ENCODE peak calls at places on chromosomes 4 and X, in four cellular contexts. One of them, this sample, is unnamed.

GRCh38 chr4:76007089-76007559 is at the start of gene CXCL9:
- DNase-seq in activated naive CD8-positive, alpha-beta T cell treated with anti-CD3 and anti-CD28 coated beads, Interleukin-2, amount 50 U/mL, for 24 hours: no peak
- DNase-seq in amygdala: no peak
- DNase-seq in GM20000: no peak
- DNase-seq in this sample: no peak

GRCh38 chr4:151045907-151046306 is 30.8 kb upstream of the LRBA start:
- DNase-seq in activated naive CD8-positive, alpha-beta T cell treated with anti-CD3 and anti-CD28 coated beads, Interleukin-2, amount 50 U/mL, for 24 hours: no peak
- DNase-seq in amygdala: no peak
- DNase-seq in GM20000: peak
- DNase-seq in this sample: no peak

GRCh38 chr4:27010334-27010940 is 149.8 kb downstream of the STIM2 start:
- DNase-seq in activated naive CD8-positive, alpha-beta T cell treated with anti-CD3 and anti-CD28 coated beads, Interleukin-2, amount 50 U/mL, for 24 hours: peak
- DNase-seq in amygdala: no peak
- DNase-seq in GM20000: peak
- DNase-seq in this sample: no peak

GRCh38 chrX:154437398-154437752 is 421 bp downstream of the GDI1 start:
- DNase-seq in activated naive CD8-positive, alpha-beta T cell treated with anti-CD3 and anti-CD28 coated beads, Interleukin-2, amount 50 U/mL, for 24 hours: no peak
- DNase-seq in amygdala: no peak
- DNase-seq in GM20000: no peak
- DNase-seq in this sample: no peak

GRCh38 chr4:138405439-138405838 is 163.3 kb upstream of the SLC7A11 start:
- DNase-seq in activated naive CD8-positive, alpha-beta T cell treated with anti-CD3 and anti-CD28 coated beads, Interleukin-2, amount 50 U/mL, for 24 hours: no peak
- DNase-seq in amygdala: no peak
- DNase-seq in GM20000: peak
- DNase-seq in this sample: peak

GRCh38 chrX:57964975-57965374 is 54.7 kb upstream of the ZXDA start:
- DNase-seq in activated naive CD8-positive, alpha-beta T cell treated with anti-CD3 and anti-CD28 coated beads, Interleukin-2, amount 50 U/mL, for 24 hours: no peak
- DNase-seq in amygdala: no peak
- DNase-seq in GM20000: no peak
- DNase-seq in this sample: no peak

GRCh38 chrX:153878969-153879653 is 6.9 kb downstream of the L1CAM start:
- DNase-seq in activated naive CD8-positive, alpha-beta T cell treated with anti-CD3 and anti-CD28 coated beads, Interleukin-2, amount 50 U/mL, for 24 hours: no peak
- DNase-seq in amygdala: no peak
- DNase-seq in GM20000: peak
- DNase-seq in this sample: no peak

GRCh38 chr4:10085828-10086505 is 30.6 kb downstream of the WDR1 start:
- DNase-seq in activated naive CD8-positive, alpha-beta T cell treated with anti-CD3 and anti-CD28 coated beads, Interleukin-2, amount 50 U/mL, for 24 hours: no peak
- DNase-seq in amygdala: no peak
- DNase-seq in GM20000: no peak
- DNase-seq in this sample: no peak

GRCh38 chr4:100348472-100348871 is 158.2 kb upstream of the DDIT4L start:
- DNase-seq in activated naive CD8-positive, alpha-beta T cell treated with anti-CD3 and anti-CD28 coated beads, Interleukin-2, amount 50 U/mL, for 24 hours: no peak
- DNase-seq in amygdala: no peak
- DNase-seq in GM20000: no peak
- DNase-seq in this sample: no peak

GRCh38 chr4:150258569-150258968 is 180.3 kb downstream of the DCLK2 start:
- DNase-seq in activated naive CD8-positive, alpha-beta T cell treated with anti-CD3 and anti-CD28 coated beads, Interleukin-2, amount 50 U/mL, for 24 hours: no peak
- DNase-seq in amygdala: no peak
- DNase-seq in GM20000: no peak
- DNase-seq in this sample: no peak

GRCh38 chr4:184473515-184474260 is 662 bp downstream of the IRF2 start:
- DNase-seq in activated naive CD8-positive, alpha-beta T cell treated with anti-CD3 and anti-CD28 coated beads, Interleukin-2, amount 50 U/mL, for 24 hours: peak
- DNase-seq in amygdala: no peak
- DNase-seq in GM20000: peak
- DNase-seq in this sample: no peak

GRCh38 chr4:7254736-7255487 is 62.6 kb downstream of the SORCS2 start:
- DNase-seq in activated naive CD8-positive, alpha-beta T cell treated with anti-CD3 and anti-CD28 coated beads, Interleukin-2, amount 50 U/mL, for 24 hours: no peak
- DNase-seq in amygdala: no peak
- DNase-seq in GM20000: peak
- DNase-seq in this sample: no peak

GRCh38 chr4:74451214-74451661 is 6.3 kb downstream of the AREG start:
- DNase-seq in activated naive CD8-positive, alpha-beta T cell treated with anti-CD3 and anti-CD28 coated beads, Interleukin-2, amount 50 U/mL, for 24 hours: no peak
- DNase-seq in amygdala: no peak
- DNase-seq in GM20000: no peak
- DNase-seq in this sample: peak

GRCh38 chr4:42954925-42955669 is 62.6 kb downstream of the GRXCR1 start:
- DNase-seq in activated naive CD8-positive, alpha-beta T cell treated with anti-CD3 and anti-CD28 coated beads, Interleukin-2, amount 50 U/mL, for 24 hours: no peak
- DNase-seq in amygdala: no peak
- DNase-seq in GM20000: no peak
- DNase-seq in this sample: no peak

GRCh38 chrX:28787206-28787605 is 200.0 kb downstream of the IL1RAPL1 start:
- DNase-seq in activated naive CD8-positive, alpha-beta T cell treated with anti-CD3 and anti-CD28 coated beads, Interleukin-2, amount 50 U/mL, for 24 hours: no peak
- DNase-seq in amygdala: no peak
- DNase-seq in GM20000: no peak
- DNase-seq in this sample: peak

This sample was measured in epithelial cell of proximal tubule.